ENCODE peak calls at places on chromosomes 13 and 19, in four cellular contexts. One of them, this sample, is unnamed.

GRCh38 chr13:59837101-59837500 is 326.6 kb downstream of the DIAPH3 start:
- DNase-seq in GM12878: no peak
- DNase-seq in H1: no peak
- DNase-seq in K562: no peak
- DNase-seq in this sample: no peak

GRCh38 chr13:74747186-74747955 is 613.2 kb upstream of the KLF12 start:
- DNase-seq in K562: no peak
- DNase-seq in GM12878: no peak
- DNase-seq in H1: no peak
- DNase-seq in this sample: no peak

GRCh38 chr19:4229179-4229931 is at the start of gene EBI3:
- DNase-seq in GM12878: peak
- DNase-seq in K562: peak
- DNase-seq in H1: no peak
- DNase-seq in this sample: no peak

GRCh38 chr13:24671367-24672117 is 8.7 kb upstream of the ATP12A start:
- DNase-seq in H1: no peak
- DNase-seq in GM12878: no peak
- DNase-seq in K562: peak
- DNase-seq in this sample: peak

GRCh38 chr19:31701146-31701545 is 351.9 kb upstream of the TSHZ3 start:
- DNase-seq in GM12878: no peak
- DNase-seq in H1: no peak
- DNase-seq in K562: no peak
- DNase-seq in this sample: no peak

GRCh38 chr19:41956621-41957020 is 2.5 kb downstream of the RABAC1 start:
- DNase-seq in H1: no peak
- DNase-seq in K562: no peak
- DNase-seq in GM12878: no peak
- DNase-seq in this sample: no peak

GRCh38 chr13:50645092-50645491 is 198.4 kb downstream of the DLEU7 start:
- DNase-seq in K562: no peak
- DNase-seq in GM12878: no peak
- DNase-seq in H1: no peak
- DNase-seq in this sample: no peak

GRCh38 chr19:44570984-44571684 is 41.7 kb upstream of the CEACAM20 start:
- DNase-seq in K562: peak
- DNase-seq in GM12878: no peak
- DNase-seq in H1: no peak
- DNase-seq in this sample: peak

GRCh38 chr13:98144501-98145350 is 1.8 kb downstream of the FARP1 start:
- DNase-seq in GM12878: no peak
- DNase-seq in K562: no peak
- DNase-seq in H1: no peak
- DNase-seq in this sample: peak

GRCh38 chr13:108525867-108526266 is 103.5 kb upstream of the MYO16 start:
- DNase-seq in K562: no peak
- DNase-seq in H1: no peak
- DNase-seq in GM12878: no peak
- DNase-seq in this sample: no peak

GRCh38 chr19:19064811-19065745 is 1.3 kb downstream of the SLC25A42 start:
- DNase-seq in GM12878: no peak
- DNase-seq in H1: no peak
- DNase-seq in K562: peak
- DNase-seq in this sample: no peak

GRCh38 chr13:89968468-89968867 is 1379.0 kb upstream of the MIR17HG start:
- DNase-seq in K562: no peak
- DNase-seq in GM12878: no peak
- DNase-seq in H1: no peak
- DNase-seq in this sample: no peak

GRCh38 chr19:932647-933552 is 7.1 kb downstream of the ARID3A start:
- DNase-seq in K562: no peak
- DNase-seq in GM12878: no peak
- DNase-seq in H1: no peak
- DNase-seq in this sample: no peak

GRCh38 chr13:60439201-60439600 is 42.2 kb downstream of the TDRD3 start:
- DNase-seq in GM12878: no peak
- DNase-seq in K562: no peak
- DNase-seq in H1: no peak
- DNase-seq in this sample: no peak

GRCh38 chr13:24149306-24150032 is 11.1 kb upstream of the SPATA13 start:
- DNase-seq in H1: no peak
- DNase-seq in GM12878: no peak
- DNase-seq in K562: no peak
- DNase-seq in this sample: no peak

GRCh38 chr19:16309653-16310052 is 15.0 kb upstream of the KLF2 start:
- DNase-seq in GM12878: no peak
- DNase-seq in K562: no peak
- DNase-seq in H1: no peak
- DNase-seq in this sample: no peak

GRCh38 chr19:13058951-13059660 is 43.6 kb downstream of the LYL1 start:
- DNase-seq in K562: no peak
- DNase-seq in GM12878: no peak
- DNase-seq in H1: no peak
- DNase-seq in this sample: no peak

GRCh38 chr13:95452376-95452775 is 100.1 kb upstream of the CLDN10 start:
- DNase-seq in K562: no peak
- DNase-seq in GM12878: no peak
- DNase-seq in H1: no peak
- DNase-seq in this sample: no peak

GRCh38 chr13:91346848-91347211 is 657 bp upstream of the MIR17HG start:
- DNase-seq in H1: no peak
- DNase-seq in GM12878: peak
- DNase-seq in K562: peak
- DNase-seq in this sample: no peak

GRCh38 chr13:21672811-21673591 is 2.1 kb downstream of the FGF9 start:
- DNase-seq in H1: no peak
- DNase-seq in K562: no peak
- DNase-seq in GM12878: no peak
- DNase-seq in this sample: no peak

GRCh38 chr19:49533551-49534488 is 6.0 kb downstream of the RCN3 start:
- DNase-seq in K562: peak
- DNase-seq in GM12878: peak
- DNase-seq in H1: no peak
- DNase-seq in this sample: no peak

GRCh38 chr13:23450340-23451046 is 17.0 kb upstream of the SACS start:
- DNase-seq in GM12878: no peak
- DNase-seq in H1: no peak
- DNase-seq in K562: no peak
- DNase-seq in this sample: no peak

GRCh38 chr13:74641586-74641985 is 507.4 kb upstream of the KLF12 start:
- DNase-seq in H1: no peak
- DNase-seq in K562: no peak
- DNase-seq in GM12878: no peak
- DNase-seq in this sample: no peak

GRCh38 chr13:95536629-95537241 is 15.8 kb upstream of the CLDN10 start:
- DNase-seq in H1: no peak
- DNase-seq in K562: no peak
- DNase-seq in GM12878: no peak
- DNase-seq in this sample: no peak

GRCh38 chr13:28313579-28313978 is 175.2 kb downstream of the PAN3 start:
- DNase-seq in H1: no peak
- DNase-seq in GM12878: no peak
- DNase-seq in K562: no peak
- DNase-seq in this sample: no peak

GRCh38 chr13:98570929-98571372 is 6.0 kb downstream of the STK24 start:
- DNase-seq in K562: peak
- DNase-seq in H1: no peak
- DNase-seq in GM12878: peak
- DNase-seq in this sample: peak

GRCh38 chr13:73000027-73000674 is 58.7 kb upstream of the KLF5 start:
- DNase-seq in H1: no peak
- DNase-seq in GM12878: peak
- DNase-seq in K562: no peak
- DNase-seq in this sample: no peak
- TF ChIP-seq HDAC6 in H1: no peak
- TF ChIP-seq HDAC6 in GM12878: no peak
- TF ChIP-seq HDAC6 in K562: no peak
- TF ChIP-seq HDAC6 in this sample: no peak

GRCh38 chr13:113497217-113497616 is 6.7 kb upstream of the DCUN1D2 start:
- DNase-seq in K562: no peak
- DNase-seq in H1: no peak
- DNase-seq in GM12878: no peak
- DNase-seq in this sample: no peak
- TF ChIP-seq HDAC6 in K562: no peak
- TF ChIP-seq HDAC6 in H1: no peak
- TF ChIP-seq HDAC6 in GM12878: no peak
- TF ChIP-seq HDAC6 in this sample: no peak

GRCh38 chr13:86655561-86655960 is 856.3 kb upstream of the SLITRK6 start:
- DNase-seq in K562: no peak
- DNase-seq in H1: no peak
- DNase-seq in GM12878: no peak
- DNase-seq in this sample: no peak

DNA sequence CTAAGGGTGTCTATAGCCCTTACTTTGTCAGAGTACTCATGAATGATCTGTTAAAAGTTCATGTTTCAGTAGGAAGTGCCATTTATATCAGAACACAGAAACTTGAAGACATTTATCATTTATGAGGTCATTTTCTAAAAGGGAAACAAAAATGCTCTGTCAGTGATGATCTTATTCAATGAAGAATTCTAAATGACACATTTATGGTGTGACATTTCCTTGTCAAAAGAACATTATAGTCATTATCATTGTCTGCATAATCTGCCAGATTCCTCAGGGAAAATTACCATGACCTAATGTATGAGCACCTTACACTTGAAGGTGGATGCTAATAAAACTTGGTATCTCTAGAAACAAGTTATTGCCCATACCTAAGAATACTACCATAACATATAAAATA is 853.8 kb upstream of the SLITRK6 start:
- DNase-seq in H1: no peak
- DNase-seq in K562: no peak
- DNase-seq in GM12878: no peak
- DNase-seq in this sample: no peak
- TF ChIP-seq HDAC6 in H1: no peak
- TF ChIP-seq HDAC6 in K562: no peak
- TF ChIP-seq HDAC6 in GM12878: no peak
- TF ChIP-seq HDAC6 in this sample: no peak

GRCh38 chr13:106496072-106496997 is 39.1 kb downstream of the EFNB2 start:
- DNase-seq in GM12878: no peak
- DNase-seq in K562: no peak
- DNase-seq in H1: no peak
- DNase-seq in this sample: no peak
- TF ChIP-seq HDAC6 in GM12878: no peak
- TF ChIP-seq HDAC6 in K562: no peak
- TF ChIP-seq HDAC6 in H1: no peak
- TF ChIP-seq HDAC6 in this sample: no peak

GRCh38 chr13:32080328-32080744 is 48.8 kb downstream of the FRY start:
- DNase-seq in K562: no peak
- DNase-seq in H1: no peak
- DNase-seq in GM12878: no peak
- DNase-seq in this sample: peak
- TF ChIP-seq HDAC6 in K562: no peak
- TF ChIP-seq HDAC6 in H1: no peak
- TF ChIP-seq HDAC6 in GM12878: no peak
- TF ChIP-seq HDAC6 in this sample: no peak

GRCh38 chr19:33805840-33806433 is 9.3 kb downstream of the KCTD15 start:
- DNase-seq in K562: no peak
- DNase-seq in GM12878: no peak
- DNase-seq in H1: no peak
- DNase-seq in this sample: no peak
- TF ChIP-seq HDAC6 in K562: no peak
- TF ChIP-seq HDAC6 in GM12878: no peak
- TF ChIP-seq HDAC6 in H1: no peak
- TF ChIP-seq HDAC6 in this sample: no peak